ENCODE peak calls at places on chromosomes 7 and 10, in six cellular contexts. G is A549, B is ascending aorta, H is breast epithelium, W is brain microvascular endothelial cell, U is neuronal stem cell. Q is an unnamed sample.

GRCh38 chr7:101885597-101885955 is 68.2 kb downstream of the CUX1 start:
- DNase-seq in G (no peak), B (peak), H (no peak), W (no peak), U (no peak), Q (peak)

GRCh38 chr7:96501318-96501717 is 179.4 kb upstream of the SLC25A13 start:
- DNase-seq in G (no peak), B (no peak), H (no peak), W (no peak), U (no peak), Q (no peak)

GRCh38 chr10:88705951-88706350 is at the start of gene LIPK:
- DNase-seq in G (no peak), B (no peak), H (no peak), W (no peak), U (no peak), Q (no peak)

GRCh38 chr10:91616124-91616523 is 16.7 kb downstream of the PPP1R3C start:
- DNase-seq in G (no peak), B (no peak), H (no peak), W (no peak), U (no peak), Q (no peak)

GRCh38 chr7:3200504-3200903 is 100.5 kb upstream of the SDK1 start:
- DNase-seq in G (peak), B (peak), H (no peak), W (peak), U (no peak), Q (no peak)

GRCh38 chr7:28921822-28922221 is 36.3 kb downstream of the TRIL start:
- DNase-seq in G (peak), B (no peak), H (no peak), W (peak), U (peak), Q (no peak)

GRCh38 chr10:65907199-65907712 is 1018.6 kb upstream of the LRRTM3 start:
- DNase-seq in G (no peak), B (no peak), H (no peak), W (peak), U (no peak), Q (no peak)

GRCh38 chr7:25926009-25926408 is 226.0 kb upstream of the NFE2L3 start:
- DNase-seq in G (no peak), B (no peak), H (no peak), W (no peak), U (no peak), Q (no peak)

GRCh38 chr7:5694221-5694754 is 87.2 kb downstream of the RNF216 start:
- DNase-seq in G (no peak), B (no peak), H (no peak), W (peak), U (no peak), Q (no peak)

GRCh38 chr7:6526997-6527378 is 24.3 kb downstream of the GRID2IP start:
- DNase-seq in G (no peak), B (no peak), H (no peak), W (no peak), U (no peak), Q (no peak)

GRCh38 chr7:28078036-28078901 is 102.3 kb downstream of the JAZF1 start:
- DNase-seq in G (peak), B (no peak), H (no peak), W (peak), U (no peak), Q (no peak)

GRCh38 chr10:113689057-113689456 is 9.3 kb downstream of the CASP7 start:
- DNase-seq in G (no peak), B (no peak), H (no peak), W (no peak), U (no peak), Q (no peak)

GRCh38 chr10:94439275-94439861 is 37.0 kb downstream of the TBC1D12 start:
- DNase-seq in G (peak), B (no peak), H (no peak), W (no peak), U (no peak), Q (no peak)

GRCh38 chr10:84204122-84204521 is 9.8 kb downstream of the CDHR1 start:
- DNase-seq in G (no peak), B (no peak), H (no peak), W (no peak), U (no peak), Q (no peak)

GRCh38 chr7:768881-769504 is 41.9 kb upstream of the PRKAR1B start:
- DNase-seq in G (no peak), B (no peak), H (no peak), W (peak), U (peak), Q (no peak)

GRCh38 chr10:31319602-31320178 is 674 bp downstream of the ZEB1 start:
- DNase-seq in G (no peak), B (peak), H (no peak), W (no peak), U (no peak), Q (no peak)

GRCh38 chr10:63783882-63784281 is 262.7 kb downstream of the REEP3 start:
- DNase-seq in G (no peak), B (no peak), H (no peak), W (no peak), U (no peak), Q (no peak)

GRCh38 chr7:155685791-155686160 is 41.3 kb downstream of the RBM33 start:
- DNase-seq in G (no peak), B (no peak), H (no peak), W (no peak), U (no peak), Q (no peak)

GRCh38 chr7:77734590-77735421 is 38.5 kb downstream of the RSBN1L start:
- DNase-seq in G (peak), B (no peak), H (no peak), W (peak), U (no peak), Q (no peak)

GRCh38 chr10:116130006-116130405 is 143.0 kb downstream of the GFRA1 start:
- DNase-seq in G (no peak), B (no peak), H (no peak), W (no peak), U (no peak), Q (no peak)

GRCh38 chr7:604038-604883 is 84.6 kb upstream of the PDGFA start:
- DNase-seq in G (no peak), B (peak), H (peak), W (peak), U (no peak), Q (no peak)

GRCh38 chr7:117750612-117751563 is 122.4 kb downstream of the CTTNBP2 start:
- DNase-seq in G (peak), B (no peak), H (no peak), W (no peak), U (peak), Q (no peak)
- H3K27ac ChIP-seq in G (no peak), B (no peak), H (no peak), W (no peak), U (no peak), Q (peak)

GRCh38 chr7:128112018-128112780 is 81.0 kb upstream of the LRRC4 start:
- DNase-seq in G (no peak), B (peak), H (no peak), W (no peak), U (no peak), Q (no peak)
- H3K27ac ChIP-seq in G (no peak), B (no peak), H (no peak), W (no peak), U (no peak), Q (peak)

GRCh38 chr10:13773496-13774170 is 186.9 kb downstream of the PRPF18 start:
- DNase-seq in G (no peak), B (no peak), H (no peak), W (no peak), U (no peak), Q (no peak)
- H3K27ac ChIP-seq in G (no peak), B (no peak), H (no peak), W (no peak), U (no peak), Q (no peak)

GRCh38 chr10:60444494-60445064 is 54.9 kb upstream of the ANK3 start:
- DNase-seq in G (peak), B (no peak), H (no peak), W (no peak), U (peak), Q (no peak)
- H3K27ac ChIP-seq in G (no peak), B (peak), H (no peak), W (no peak), U (no peak), Q (no peak)

GRCh38 chr7:117402109-117402508 is 25.2 kb downstream of the ASZ1 start:
- DNase-seq in G (no peak), B (no peak), H (no peak), W (peak), U (no peak), Q (no peak)
- H3K27ac ChIP-seq in G (no peak), B (no peak), H (no peak), W (no peak), U (no peak), Q (no peak)

Q was measured in caudate nucleus.